ENCODE peak calls at places on chromosomes 12 and 14, in six cellular contexts. K is sigmoid colon, Z is Panc1, U is HCT116, Q is stomach, H is endothelial cell of umbilical vein. X is an unnamed sample.

GRCh38 chr14:94089479-94089878 is 8.4 kb downstream of the IFI27L1 start:
- DNase-seq in K (no peak), Z (no peak), U (no peak), Q (no peak), H (no peak), X (no peak)

GRCh38 chr12:70745066-70745465 is 107.8 kb upstream of the PTPRB start:
- DNase-seq in K (no peak), Z (no peak), U (no peak), Q (no peak), H (no peak), X (no peak)

GRCh38 chr12:117084405-117085317 is 14.6 kb downstream of the TESC start:
- DNase-seq in K (peak), Z (no peak), U (no peak), Q (no peak), H (no peak), X (no peak)

GRCh38 chr14:68926236-68926635 is 52.9 kb downstream of the ACTN1 start:
- DNase-seq in K (no peak), Z (no peak), U (no peak), Q (no peak), H (no peak), X (no peak)

GRCh38 chr14:101907619-101908018 is 56.8 kb upstream of the DYNC1H1 start:
- DNase-seq in K (no peak), Z (no peak), U (no peak), Q (no peak), H (no peak), X (no peak)

GRCh38 chr14:74610866-74611671 is 968 bp downstream of the LTBP2 start:
- DNase-seq in K (no peak), Z (no peak), U (no peak), Q (no peak), H (peak), X (no peak)

GRCh38 chr14:32724864-32725550 is 213.7 kb upstream of the NPAS3 start:
- DNase-seq in K (no peak), Z (no peak), U (no peak), Q (no peak), H (no peak), X (no peak)

GRCh38 chr14:70188292-70188607 is 501 bp downstream of the SLC8A3 start:
- DNase-seq in K (no peak), Z (no peak), U (no peak), Q (no peak), H (peak), X (no peak)

GRCh38 chr14:93005838-93006237 is 82.9 kb downstream of the CHGA start:
- DNase-seq in K (no peak), Z (no peak), U (no peak), Q (no peak), H (no peak), X (no peak)

GRCh38 chr12:57868870-57869609 is 22.5 kb upstream of the CTDSP2 start:
- DNase-seq in K (peak), Z (no peak), U (no peak), Q (no peak), H (no peak), X (no peak)

GRCh38 chr14:41749425-41749824 is 142.7 kb downstream of the LRFN5 start:
- DNase-seq in K (no peak), Z (no peak), U (no peak), Q (no peak), H (no peak), X (no peak)

GRCh38 chr12:93113317-93114006 is 184.4 kb upstream of the EEA1 start:
- DNase-seq in K (no peak), Z (no peak), U (no peak), Q (no peak), H (peak), X (no peak)

GRCh38 chr14:62357362-62357761 is 595.1 kb downstream of the SNAPC1 start:
- DNase-seq in K (no peak), Z (no peak), U (no peak), Q (no peak), H (no peak), X (no peak)

GRCh38 chr14:102867826-102868580 is 54.5 kb upstream of the AMN start:
- DNase-seq in K (no peak), Z (no peak), U (no peak), Q (no peak), H (no peak), X (no peak)

GRCh38 chr14:76773188-76773885 is 12.1 kb downstream of the VASH1 start:
- DNase-seq in K (peak), Z (no peak), U (no peak), Q (no peak), H (peak), X (peak)

GRCh38 chr12:114499338-114499737 is 93.4 kb upstream of the TBX5 start:
- DNase-seq in K (no peak), Z (no peak), U (no peak), Q (no peak), H (no peak), X (no peak)

GRCh38 chr14:32201816-32202467 is at the start of gene RNU6-7:
- DNase-seq in K (peak), Z (peak), U (no peak), Q (no peak), H (no peak), X (no peak)

GRCh38 chr14:86462193-86462592 is 932.2 kb downstream of the FLRT2 start:
- DNase-seq in K (no peak), Z (no peak), U (no peak), Q (no peak), H (no peak), X (peak)

GRCh38 chr14:73758392-73759182 is 44.4 kb upstream of the PNMA1 start:
- DNase-seq in K (peak), Z (no peak), U (peak), Q (peak), H (peak), X (peak)

GRCh38 chr14:75519826-75520692 is 2.2 kb upstream of the BATF start:
- DNase-seq in K (no peak), Z (no peak), U (no peak), Q (no peak), H (no peak), X (no peak)

GRCh38 chr12:122366685-122367475 is 55.6 kb downstream of the CLIP1 start:
- DNase-seq in K (peak), Z (peak), U (peak), Q (no peak), H (peak), X (peak)

GRCh38 chr12:122368361-122369073 is 54.0 kb downstream of the CLIP1 start:
- DNase-seq in K (no peak), Z (peak), U (no peak), Q (no peak), H (peak), X (no peak)

GRCh38 chr12:122374707-122375106 is 47.8 kb downstream of the CLIP1 start:
- DNase-seq in K (no peak), Z (no peak), U (no peak), Q (no peak), H (no peak), X (no peak)

DNA sequence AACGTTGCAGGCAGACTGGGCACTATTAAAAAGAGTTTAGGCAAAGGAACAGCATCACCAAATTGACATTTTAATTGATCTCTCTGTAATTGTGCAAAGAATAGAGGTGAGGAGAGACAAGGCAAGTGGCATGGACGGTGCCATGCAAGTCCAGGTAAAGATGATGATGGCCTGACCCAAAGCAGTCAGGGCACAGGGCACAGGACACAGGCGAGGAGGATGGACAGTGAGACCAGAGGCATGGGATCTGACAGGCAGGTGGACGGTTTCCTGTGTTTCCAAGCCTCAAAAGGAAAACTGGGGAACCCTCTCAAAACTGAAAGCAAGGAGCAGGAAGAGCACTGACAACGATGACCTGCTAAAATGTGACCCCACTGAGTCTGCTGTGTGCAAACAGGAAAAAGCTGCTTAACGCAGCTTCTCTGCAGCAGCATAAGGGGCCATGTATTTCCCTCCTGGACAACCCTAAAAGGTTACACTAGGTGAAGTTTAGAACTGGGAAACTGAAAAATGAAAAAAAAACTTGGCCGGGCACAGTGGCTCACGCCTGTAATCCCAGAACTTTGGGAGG is 50.9 kb downstream of the CLIP1 start:
- DNase-seq in K (no peak), Z (no peak), U (no peak), Q (no peak), H (peak), X (no peak)
- H3K4me3 ChIP-seq in K (no peak), Z (no peak), U (no peak), Q (no peak), H (no peak), X (no peak)

GRCh38 chr14:99753225-99754140 is 39.7 kb upstream of the EML1 start:
- DNase-seq in K (no peak), Z (no peak), U (no peak), Q (no peak), H (peak), X (no peak)
- TF ChIP-seq CTCF in K (no peak), Z (no peak), U (no peak), Q (no peak), H (peak), X (no peak)

GRCh38 chr14:52733824-52734223 is 3.9 kb downstream of the STYX start:
- DNase-seq in K (no peak), Z (no peak), U (no peak), Q (no peak), H (no peak), X (no peak)

GRCh38 chr14:52730708-52731111 is 744 bp downstream of the STYX start:
- DNase-seq in K (no peak), Z (no peak), U (no peak), Q (no peak), H (peak), X (peak)

GRCh38 chr14:52729585-52729924 is 411 bp upstream of the STYX start:
- DNase-seq in K (no peak), Z (no peak), U (no peak), Q (no peak), H (no peak), X (no peak)

GRCh38 chr14:52724360-52724644 is 5.7 kb upstream of the STYX start:
- DNase-seq in K (no peak), Z (no peak), U (no peak), Q (no peak), H (no peak), X (no peak)

GRCh38 chr14:52729925-52730707 is at the start of gene STYX:
- DNase-seq in K (peak), Z (peak), U (peak), Q (peak), H (peak), X (peak)
- TF ChIP-seq POLR2AphosphoS5 in K (peak), Z (peak), U (peak), Q (peak), H (peak), X (peak)

GRCh38 chr12:124385219-124385969 is 90.5 kb downstream of the RFLNA start:
- DNase-seq in K (no peak), Z (no peak), U (no peak), Q (no peak), H (no peak), X (no peak)
- H3K4me3 ChIP-seq in K (no peak), Z (peak), U (no peak), Q (no peak), H (no peak), X (no peak)